ENCODE peak calls at places on chromosomes 1 and 21, in seven cellular contexts. M is effector CD8-positive, alpha-beta T cell; R is heart right ventricle; K is activated T-cell treated with anti-CD3 and anti-CD28 coated beads for 4 hours; A is stimulated activated CD8-positive, alpha-beta memory T cell treated with anti-CD3 and anti-CD28 coated beads, Interleukin-4, amount 100 ng/mL, for 4 hours; D is HuH-7.5; P is PC-3. Z is an unnamed sample.

GRCh38 chr1:243525085-243525487 is 269.2 kb downstream of the SDCCAG8 start:
- DNase-seq in A (no peak), R (no peak), D (no peak), P (peak), M (no peak), K (no peak), Z (no peak)

GRCh38 chr1:82154231-82154630 is 353.5 kb downstream of the ADGRL2 start:
- DNase-seq in A (no peak), M (no peak), R (no peak), D (no peak), P (no peak), K (no peak), Z (no peak)

GRCh38 chr1:110540891-110541685 is 22.1 kb upstream of the KCNA10 start:
- DNase-seq in P (no peak), K (no peak), R (no peak), A (no peak), M (no peak), D (no peak), Z (no peak)

GRCh38 chr1:230047114-230047865 is 19.7 kb upstream of the GALNT2 start:
- DNase-seq in D (no peak), P (peak), A (no peak), K (no peak), M (no peak), R (no peak), Z (peak)

GRCh38 chr1:8396912-8397406 is 79.0 kb downstream of the SLC45A1 start:
- DNase-seq in R (no peak), A (no peak), P (peak), D (no peak), K (no peak), M (no peak), Z (no peak)

GRCh38 chr21:41974752-41975053 is 20.9 kb upstream of the C2CD2 start:
- DNase-seq in K (no peak), R (no peak), M (no peak), A (no peak), P (no peak), D (no peak), Z (no peak)

GRCh38 chr1:83499998-83500397 is 498.9 kb downstream of the TTLL7 start:
- DNase-seq in D (no peak), R (no peak), M (no peak), A (no peak), P (no peak), K (no peak), Z (no peak)

GRCh38 chr21:28269173-28269572 is 723.5 kb downstream of the LTN1 start:
- DNase-seq in K (no peak), A (no peak), R (no peak), M (no peak), P (no peak), D (no peak), Z (no peak)

GRCh38 chr1:34858901-34859441 is 578 bp downstream of the SMIM12 start:
- DNase-seq in R (no peak), K (peak), D (no peak), A (no peak), P (peak), M (no peak), Z (no peak)

GRCh38 chr1:66540434-66541032 is 6.6 kb downstream of the SGIP1 start:
- DNase-seq in P (no peak), A (no peak), D (no peak), M (no peak), K (no peak), R (no peak), Z (no peak)

GRCh38 chr1:171715813-171716251 is 26.0 kb downstream of the VAMP4 start:
- DNase-seq in K (no peak), P (peak), R (no peak), A (no peak), D (no peak), M (no peak), Z (no peak)

Z was measured in HCT116.